ENCODE peak calls at places on chromosomes 4 and X, in four cellular contexts. One of them, this sample, is unnamed.

GRCh38 chrX:22760513-22761057 is 239.2 kb upstream of the DDX53 start:
- DNase-seq in SJSA1: no peak
- DNase-seq in aorta: no peak
- DNase-seq in Peyer's patch: no peak
- DNase-seq in this sample: no peak

GRCh38 chr4:125316781-125317525 is 2.2 kb downstream of the FAT4 start:
- DNase-seq in Peyer's patch: peak; percentile 49
- DNase-seq in SJSA1: peak; percentile 74
- DNase-seq in aorta: peak; percentile 64
- DNase-seq in this sample: no peak

GRCh38 chr4:1356181-1356998 is 9.4 kb downstream of the UVSSA start:
- DNase-seq in Peyer's patch: peak; percentile 82
- DNase-seq in SJSA1: peak; percentile 6
- DNase-seq in aorta: no peak
- DNase-seq in this sample: peak; percentile 31

GRCh38 chr4:65007841-65008439 is 598.7 kb upstream of the TECRL start:
- DNase-seq in aorta: no peak
- DNase-seq in SJSA1: peak; percentile 3
- DNase-seq in Peyer's patch: no peak
- DNase-seq in this sample: no peak

GRCh38 chr4:39043697-39044363 is 11.6 kb upstream of the TMEM156 start:
- DNase-seq in Peyer's patch: no peak
- DNase-seq in aorta: no peak
- DNase-seq in SJSA1: no peak
- DNase-seq in this sample: no peak

GRCh38 chr4:21802406-21802805 is 146.2 kb downstream of the KCNIP4 start:
- DNase-seq in aorta: no peak
- DNase-seq in Peyer's patch: no peak
- DNase-seq in SJSA1: peak; percentile 65
- DNase-seq in this sample: no peak

GRCh38 chr4:25351777-25352421 is 25.2 kb upstream of the ANAPC4 start:
- DNase-seq in aorta: no peak
- DNase-seq in Peyer's patch: no peak
- DNase-seq in SJSA1: peak; percentile 12
- DNase-seq in this sample: no peak

GRCh38 chr4:55074386-55074785 is 51.0 kb downstream of the KDR start:
- DNase-seq in aorta: no peak
- DNase-seq in Peyer's patch: no peak
- DNase-seq in SJSA1: no peak
- DNase-seq in this sample: no peak

GRCh38 chrX:48530736-48531135 is 8.8 kb upstream of the TBC1D25 start:
- DNase-seq in Peyer's patch: no peak
- DNase-seq in SJSA1: no peak
- DNase-seq in aorta: no peak
- DNase-seq in this sample: no peak

GRCh38 chrX:96407501-96407900 is 277.1 kb upstream of the DIAPH2 start:
- DNase-seq in SJSA1: peak; percentile 14
- DNase-seq in Peyer's patch: no peak
- DNase-seq in aorta: no peak
- DNase-seq in this sample: no peak

GRCh38 chr4:159593651-159594050 is 490.8 kb downstream of the RAPGEF2 start:
- DNase-seq in aorta: no peak
- DNase-seq in Peyer's patch: no peak
- DNase-seq in SJSA1: no peak
- DNase-seq in this sample: no peak

GRCh38 chr4:112167790-112168189 is 22.5 kb downstream of the FAM241A start:
- DNase-seq in Peyer's patch: no peak
- DNase-seq in aorta: no peak
- DNase-seq in SJSA1: no peak
- DNase-seq in this sample: peak; percentile 55

GRCh38 chr4:74805601-74806000 is 11.3 kb upstream of the BTC start:
- DNase-seq in Peyer's patch: no peak
- DNase-seq in SJSA1: no peak
- DNase-seq in aorta: no peak
- DNase-seq in this sample: no peak

GRCh38 chr4:11050766-11051165 is 366.2 kb upstream of the CLNK start:
- DNase-seq in Peyer's patch: no peak
- DNase-seq in SJSA1: no peak
- DNase-seq in aorta: no peak
- DNase-seq in this sample: no peak

GRCh38 chr4:1330761-1331590 is 16.0 kb upstream of the UVSSA start:
- DNase-seq in aorta: no peak
- DNase-seq in SJSA1: no peak
- DNase-seq in Peyer's patch: no peak
- DNase-seq in this sample: peak; percentile 87

GRCh38 chrX:119826399-119826959 is 26.3 kb downstream of the UPF3B start:
- DNase-seq in aorta: no peak
- DNase-seq in Peyer's patch: no peak
- DNase-seq in SJSA1: peak; percentile 8
- DNase-seq in this sample: no peak

GRCh38 chr4:74327751-74328150 is 19.5 kb downstream of the EPGN start:
- DNase-seq in aorta: no peak
- DNase-seq in SJSA1: no peak
- DNase-seq in Peyer's patch: no peak
- DNase-seq in this sample: no peak

GRCh38 chr4:142091085-142091513 is 454.7 kb downstream of the IL15 start:
- DNase-seq in aorta: no peak
- DNase-seq in Peyer's patch: no peak
- DNase-seq in SJSA1: no peak
- DNase-seq in this sample: no peak

GRCh38 chr4:147367841-147368385 is 113.0 kb upstream of the EDNRA start:
- DNase-seq in aorta: no peak
- DNase-seq in SJSA1: no peak
- DNase-seq in Peyer's patch: no peak
- DNase-seq in this sample: no peak

GRCh38 chr4:147863808-147864472 is 132.1 kb downstream of the ARHGAP10 start:
- DNase-seq in Peyer's patch: no peak
- DNase-seq in SJSA1: no peak
- DNase-seq in aorta: peak; percentile 50
- DNase-seq in this sample: no peak

GRCh38 chr4:173272987-173273386 is 61.2 kb downstream of the HMGB2 start:
- DNase-seq in Peyer's patch: no peak
- DNase-seq in SJSA1: no peak
- DNase-seq in aorta: no peak
- DNase-seq in this sample: no peak

GRCh38 chr4:127549521-127549920 is 83.2 kb upstream of the INTU start:
- DNase-seq in aorta: no peak
- DNase-seq in Peyer's patch: no peak
- DNase-seq in SJSA1: no peak
- DNase-seq in this sample: no peak

GRCh38 chr4:148776944-148777343 is 334.7 kb upstream of the NR3C2 start:
- DNase-seq in Peyer's patch: no peak
- DNase-seq in aorta: no peak
- DNase-seq in SJSA1: no peak
- DNase-seq in this sample: no peak

GRCh38 chr4:5924466-5925125 is 31.7 kb upstream of the CRMP1 start:
- DNase-seq in SJSA1: no peak
- DNase-seq in Peyer's patch: no peak
- DNase-seq in aorta: no peak
- DNase-seq in this sample: no peak

GRCh38 chrX:24208494-24209240 is 59.1 kb downstream of the ZFX start:
- DNase-seq in Peyer's patch: no peak
- DNase-seq in SJSA1: no peak
- DNase-seq in aorta: no peak
- DNase-seq in this sample: no peak

GRCh38 chrX:65667503-65668355 is at the start of gene MSN:
- DNase-seq in Peyer's patch: peak; percentile 89
- DNase-seq in SJSA1: peak; percentile 68
- DNase-seq in aorta: peak; percentile 86
- DNase-seq in this sample: peak; percentile 80

GRCh38 chrX:3699841-3700381 is 13.5 kb downstream of the PRKX start:
- DNase-seq in Peyer's patch: no peak
- DNase-seq in SJSA1: no peak
- DNase-seq in aorta: no peak
- DNase-seq in this sample: no peak

GRCh38 chr4:114401483-114401882 is 197.1 kb upstream of the UGT8 start:
- DNase-seq in Peyer's patch: no peak
- DNase-seq in SJSA1: no peak
- DNase-seq in aorta: no peak
- DNase-seq in this sample: no peak

GRCh38 chr4:182827166-182827565 is 90.0 kb downstream of the DCTD start:
- DNase-seq in Peyer's patch: no peak
- DNase-seq in SJSA1: no peak
- DNase-seq in aorta: no peak
- DNase-seq in this sample: no peak
- H3K4me1 ChIP-seq in Peyer's patch: no peaks in the 10 kb centered on the region
- H3K4me1 ChIP-seq in SJSA1: peaks cover 6% of the 10 kb centered on the region
- H3K4me1 ChIP-seq in aorta: no peaks in the 10 kb centered on the region
- H3K4me1 ChIP-seq in this sample: no peaks in the 10 kb centered on the region

GRCh38 chrX:44997888-44998287 is 124.9 kb downstream of the KDM6A start:
- DNase-seq in Peyer's patch: no peak
- DNase-seq in aorta: no peak
- DNase-seq in SJSA1: no peak
- DNase-seq in this sample: no peak
- H3K4me3 ChIP-seq in Peyer's patch: no peak overlapping the region
- H3K4me3 ChIP-seq in aorta: no peak overlapping the region
- H3K4me3 ChIP-seq in SJSA1: no peak overlapping the region
- H3K4me3 ChIP-seq in this sample: no peak overlapping the region

GRCh38 chrX:102029026-102029425 is 96.5 kb upstream of the TCEAL2 start:
- DNase-seq in SJSA1: no peak
- DNase-seq in Peyer's patch: no peak
- DNase-seq in aorta: no peak
- DNase-seq in this sample: no peak
- H3K27me3 ChIP-seq in SJSA1: no peaks in the 10 kb centered on the region
- H3K27me3 ChIP-seq in Peyer's patch: no peaks in the 10 kb centered on the region
- H3K27me3 ChIP-seq in aorta: no peaks in the 10 kb centered on the region
- H3K27me3 ChIP-seq in this sample: no peaks in the 10 kb centered on the region

GRCh38 chrX:9518896-9519295 is 54.0 kb downstream of the TBL1X start:
- DNase-seq in Peyer's patch: no peak
- DNase-seq in SJSA1: no peak
- DNase-seq in aorta: no peak
- DNase-seq in this sample: no peak

GRCh38 chrX:9519546-9520210 is 54.8 kb downstream of the TBL1X start:
- DNase-seq in SJSA1: no peak
- DNase-seq in aorta: no peak
- DNase-seq in Peyer's patch: no peak
- DNase-seq in this sample: no peak

GRCh38 chrX:9517062-9517461 is 52.2 kb downstream of the TBL1X start:
- DNase-seq in Peyer's patch: no peak
- DNase-seq in aorta: no peak
- DNase-seq in SJSA1: no peak
- DNase-seq in this sample: no peak

GRCh38 chrX:9522756-9523155 is 57.9 kb downstream of the TBL1X start:
- DNase-seq in aorta: no peak
- DNase-seq in Peyer's patch: no peak
- DNase-seq in SJSA1: no peak
- DNase-seq in this sample: no peak

GRCh38 chrX:9520211-9520590 is 55.3 kb downstream of the TBL1X start:
- DNase-seq in Peyer's patch: no peak
- DNase-seq in aorta: no peak
- DNase-seq in SJSA1: no peak
- DNase-seq in this sample: no peak
- H3K4me1 ChIP-seq in Peyer's patch: no peaks in the 10 kb centered on the region
- H3K4me1 ChIP-seq in aorta: no peaks in the 10 kb centered on the region
- H3K4me1 ChIP-seq in SJSA1: no peaks in the 10 kb centered on the region
- H3K4me1 ChIP-seq in this sample: peaks cover 11% of the 10 kb centered on the region

DNA sequence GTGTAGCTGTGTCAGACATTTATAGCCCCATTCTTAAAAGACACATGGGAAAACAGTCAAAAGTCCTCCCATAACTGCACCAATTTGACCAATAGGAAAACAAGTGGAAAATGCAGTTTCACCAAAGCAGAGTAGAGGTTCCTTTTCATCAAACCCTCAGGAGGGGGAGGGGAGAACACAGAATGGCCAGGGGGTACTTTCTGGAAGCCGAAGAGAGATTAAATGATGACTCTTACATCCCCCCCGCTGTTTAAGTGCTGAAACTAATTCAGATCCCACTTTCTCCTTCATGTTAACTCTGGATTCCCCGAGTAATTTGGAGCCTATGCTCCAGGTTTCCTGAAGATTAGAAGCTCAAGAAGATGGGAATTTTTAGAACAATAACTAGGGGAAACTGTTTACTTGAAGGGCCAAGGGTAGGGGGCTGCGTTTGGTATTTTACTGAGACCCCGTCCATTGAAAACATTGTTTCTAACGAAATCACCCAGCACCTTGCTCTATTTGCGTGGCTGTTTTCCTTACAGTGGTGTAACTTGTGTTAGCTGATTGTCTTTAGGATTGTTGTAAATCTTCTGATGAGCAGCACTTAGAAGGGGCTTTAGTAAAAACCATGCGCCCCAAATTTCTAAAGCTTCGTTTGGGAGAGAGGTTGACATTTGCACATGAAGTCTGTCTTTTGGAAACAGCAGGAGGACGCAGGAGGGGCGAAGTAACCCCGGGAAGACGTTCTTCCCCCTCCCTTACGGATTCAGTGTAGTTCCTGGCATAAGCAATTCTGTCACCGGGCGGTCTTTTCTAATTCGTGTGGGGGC is 2.2 kb upstream of the LEF1 start:
- DNase-seq in aorta: no peak
- DNase-seq in SJSA1: peak; percentile 65
- DNase-seq in Peyer's patch: no peak
- DNase-seq in this sample: no peak
- H3K4me3 ChIP-seq in aorta: no peak overlapping the region
- H3K4me3 ChIP-seq in SJSA1: peak overlapping the region; percentile 48
- H3K4me3 ChIP-seq in Peyer's patch: no peak overlapping the region
- H3K4me3 ChIP-seq in this sample: peak overlapping the region; percentile 7

GRCh38 chrX:40167240-40168182 is 69.8 kb upstream of the BCOR start:
- DNase-seq in Peyer's patch: peak; percentile 49
- DNase-seq in SJSA1: no peak
- DNase-seq in aorta: peak; percentile 63
- DNase-seq in this sample: no peak
- H3K27me3 ChIP-seq in Peyer's patch: no peaks in the 10 kb centered on the region
- H3K27me3 ChIP-seq in SJSA1: no peaks in the 10 kb centered on the region
- H3K27me3 ChIP-seq in aorta: no peaks in the 10 kb centered on the region
- H3K27me3 ChIP-seq in this sample: no peaks in the 10 kb centered on the region

GRCh38 chr4:41203841-41204240 is 10.5 kb downstream of the APBB2 start:
- DNase-seq in SJSA1: no peak
- DNase-seq in Peyer's patch: no peak
- DNase-seq in aorta: no peak
- DNase-seq in this sample: no peak
- H3K4me1 ChIP-seq in SJSA1: peaks cover 38% of the 10 kb centered on the region
- H3K4me1 ChIP-seq in Peyer's patch: no peaks in the 10 kb centered on the region
- H3K4me1 ChIP-seq in aorta: peaks cover 16% of the 10 kb centered on the region
- H3K4me1 ChIP-seq in this sample: no peaks in the 10 kb centered on the region

This sample was measured in CD4-positive, alpha-beta memory T cell.